ENCODE peak calls at places on chromosomes 16 and 17, in seven cellular contexts. A is stomach, G is thoracic aorta, V is astrocyte, J is transverse colon, I is mesendoderm, Y is MM.1S. R is an unnamed sample.

GRCh38 chr16:15518412-15519351 is 84.3 kb downstream of the BMERB1 start:
- DNase-seq in Y (no peak), V (peak; percentile 90), J (no peak), G (no peak), A (no peak), I (peak; percentile 41), R (peak; percentile 27)

GRCh38 chr16:24069036-24069590 is 187.0 kb upstream of the CACNG3 start:
- DNase-seq in I (no peak), J (no peak), Y (no peak), V (no peak), A (no peak), G (no peak), R (no peak)

GRCh38 chr17:10521949-10522348 is 3.6 kb upstream of the MYH1 start:
- DNase-seq in A (no peak), Y (no peak), V (no peak), J (no peak), G (no peak), I (no peak), R (no peak)

GRCh38 chr17:78960945-78961344 is 18.8 kb downstream of the LGALS3BP start:
- DNase-seq in G (no peak), J (peak; percentile 22), Y (no peak), I (no peak), V (no peak), A (peak; percentile 32), R (no peak)

GRCh38 chr16:50297301-50298074 is 31.1 kb downstream of the ADCY7 start:
- DNase-seq in G (no peak), I (no peak), A (no peak), V (no peak), Y (no peak), J (peak; percentile 5), R (no peak)

GRCh38 chr17:46195217-46195855 is 2.1 kb upstream of the KANSL1 start:
- DNase-seq in G (no peak), I (no peak), Y (no peak), V (no peak), A (no peak), J (no peak), R (no peak)

GRCh38 chr16:85085721-85086120 is 26.6 kb downstream of the CIBAR2 start:
- DNase-seq in V (no peak), G (no peak), J (no peak), A (no peak), I (no peak), Y (no peak), R (no peak)

GRCh38 chr16:70529051-70529777 is 5.6 kb downstream of the SF3B3 start:
- DNase-seq in V (peak; percentile 52), Y (peak; percentile 58), A (no peak), I (peak; percentile 22), J (no peak), G (no peak), R (no peak)

GRCh38 chr17:17698371-17698770 is 17.1 kb downstream of the RAI1 start:
- DNase-seq in Y (no peak), G (no peak), I (no peak), V (no peak), J (no peak), A (no peak), R (no peak)

GRCh38 chr17:37170881-37171460 is 204.8 kb upstream of the C17orf78 start:
- DNase-seq in V (no peak), J (no peak), G (no peak), A (no peak), I (no peak), Y (no peak), R (no peak)

GRCh38 chr17:30476726-30477082 is 504 bp upstream of the GOSR1 start:
- DNase-seq in J (no peak), I (no peak), Y (no peak), G (no peak), V (peak; percentile 11), A (no peak), R (no peak)

GRCh38 chr17:48470388-48471034 is 40.5 kb upstream of the SKAP1 start:
- DNase-seq in A (no peak), I (peak; percentile 39), Y (no peak), V (peak; percentile 59), J (no peak), G (no peak), R (no peak)

GRCh38 chr16:22337849-22338248 is 36.6 kb downstream of the CDR2 start:
- DNase-seq in J (no peak), A (no peak), V (no peak), Y (peak; percentile 25), I (no peak), G (no peak), R (no peak)

GRCh38 chr17:80577876-80578275 is 33.2 kb downstream of the RPTOR start:
- DNase-seq in I (no peak), A (no peak), G (no peak), J (no peak), Y (no peak), V (no peak), R (no peak)

GRCh38 chr17:80575057-80575875 is 30.6 kb downstream of the RPTOR start:
- DNase-seq in Y (peak; percentile 91), I (peak; percentile 88), V (peak; percentile 67), G (peak; percentile 27), J (peak; percentile 91), A (peak; percentile 84), R (peak; percentile 65)

GRCh38 chr17:80569936-80570335 is 25.3 kb downstream of the RPTOR start:
- DNase-seq in I (no peak), Y (no peak), V (no peak), G (no peak), J (no peak), A (no peak), R (no peak)

GRCh38 chr17:80574496-80574895 is 29.9 kb downstream of the RPTOR start:
- DNase-seq in G (no peak), J (no peak), V (no peak), I (no peak), Y (no peak), A (no peak), R (no peak)
- H3K27ac ChIP-seq in G (no peak overlapping the region), J (no peak overlapping the region), V (no peak overlapping the region), I (no peak overlapping the region), Y (no peak overlapping the region), A (no peak overlapping the region), R (no peak overlapping the region)

GRCh38 chr17:77429735-77429984 is 288.9 kb downstream of the SEC14L1 start:
- DNase-seq in G (no peak), I (no peak), J (no peak), Y (no peak), V (no peak), A (no peak), R (no peak)
- H3K27ac ChIP-seq in G (peak overlapping the region; percentile 33), I (no peak overlapping the region), J (peak overlapping the region; percentile 95), Y (no peak overlapping the region), V (peak overlapping the region; percentile 86), A (peak overlapping the region; percentile 91), R (peak overlapping the region; percentile 96)

DNA sequence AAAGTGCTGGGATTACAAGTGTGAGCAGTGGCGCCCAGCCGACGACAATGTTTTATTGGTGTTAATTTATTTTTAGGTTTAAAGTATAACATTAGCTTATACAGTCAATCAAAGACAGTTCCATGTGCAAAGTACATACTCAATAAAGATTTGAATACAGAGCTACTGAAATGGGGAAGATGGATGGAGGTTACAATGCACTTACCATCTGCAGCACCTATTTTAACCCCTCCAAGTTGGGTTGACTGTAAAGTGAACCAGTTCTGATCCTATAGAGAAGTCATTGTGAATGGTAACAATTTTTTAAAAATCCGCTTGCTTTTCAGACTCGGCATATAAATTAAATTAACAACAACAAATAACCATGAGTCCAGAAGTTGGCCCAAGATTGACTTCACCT is 679 bp upstream of the PSKH1 start:
- DNase-seq in I (no peak), Y (no peak), V (no peak), A (no peak), G (no peak), J (no peak), R (no peak)
- H3K27ac ChIP-seq in I (no peak overlapping the region), Y (no peak overlapping the region), V (peak overlapping the region; percentile 19), A (peak overlapping the region; percentile 94), G (no peak overlapping the region), J (peak overlapping the region; percentile 94), R (no peak overlapping the region)

GRCh38 chr16:10988164-10988803 is 43.9 kb downstream of the CLEC16A start:
- DNase-seq in A (no peak), G (no peak), J (no peak), V (no peak), I (peak; percentile 21), Y (no peak), R (no peak)

GRCh38 chr16:10990378-10990777 is 46.0 kb downstream of the CLEC16A start:
- DNase-seq in A (no peak), G (no peak), V (no peak), Y (no peak), I (no peak), J (no peak), R (no peak)

GRCh38 chr16:10988879-10989278 is 44.5 kb downstream of the CLEC16A start:
- DNase-seq in Y (no peak), V (no peak), J (no peak), I (no peak), G (no peak), A (no peak), R (no peak)

GRCh38 chr16:10987361-10988163 is 43.2 kb downstream of the CLEC16A start:
- DNase-seq in J (no peak), I (no peak), A (no peak), V (peak; percentile 55), G (no peak), Y (no peak), R (no peak)

GRCh38 chr16:10989494-10989893 is 45.1 kb downstream of the CLEC16A start:
- DNase-seq in V (no peak), A (no peak), I (no peak), G (no peak), J (no peak), Y (no peak), R (no peak)
- H3K27ac ChIP-seq in V (no peak overlapping the region), A (no peak overlapping the region), I (no peak overlapping the region), G (no peak overlapping the region), J (no peak overlapping the region), Y (no peak overlapping the region), R (no peak overlapping the region)

GRCh38 chr16:11072420-11073153 is 128.2 kb downstream of the CLEC16A start:
- DNase-seq in Y (no peak), J (no peak), V (no peak), G (no peak), I (no peak), A (no peak), R (no peak)
- H3K27ac ChIP-seq in Y (no peak overlapping the region), J (no peak overlapping the region), V (no peak overlapping the region), G (no peak overlapping the region), I (no peak overlapping the region), A (no peak overlapping the region), R (no peak overlapping the region)

DNA sequence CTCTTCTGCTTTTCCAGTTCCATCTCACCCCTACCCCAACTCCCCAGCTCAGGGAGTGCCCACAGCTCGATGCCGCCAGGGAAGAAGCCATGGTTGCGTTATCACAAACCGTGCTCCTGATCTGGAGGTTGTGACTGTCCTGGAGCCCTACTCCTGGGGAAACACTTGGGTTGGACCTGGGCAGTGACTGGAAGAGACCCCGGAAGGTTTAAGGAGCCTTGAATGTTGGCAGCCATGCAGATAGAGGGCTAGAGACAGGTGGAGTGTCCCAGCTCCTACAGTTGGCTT is 2.6 kb downstream of the MMP15 start:
- DNase-seq in A (no peak), V (no peak), G (no peak), Y (no peak), J (no peak), I (no peak), R (no peak)
- H3K27ac ChIP-seq in A (peak overlapping the region; percentile 91), V (no peak overlapping the region), G (no peak overlapping the region), Y (no peak overlapping the region), J (peak overlapping the region; percentile 97), I (peak overlapping the region; percentile 20), R (no peak overlapping the region)

R was measured in AG04450.